ENCODE peak calls at places on chromosomes 1 and 21, in five cellular contexts. One of them, this sample, is unnamed.
A peak's percentile ranks its signal among the peaks of the same experiment; 100 is the strongest.

GRCh38 chr1:67458663-67459062 is 28.5 kb upstream of the SERBP1 start:
- DNase-seq in CD8-positive, alpha-beta T cell: no peak
- DNase-seq in NCI-H1105 treated with DMSO at 0.1 percent for 48 hours: no peak
- DNase-seq in iPS-NIHi11: peak; percentile 50
- DNase-seq in sciatic nerve: no peak
- DNase-seq in this sample: no peak

GRCh38 chr1:171220551-171221175 is 27.6 kb upstream of the FMO1 start:
- DNase-seq in CD8-positive, alpha-beta T cell: no peak
- DNase-seq in NCI-H1105 treated with DMSO at 0.1 percent for 48 hours: no peak
- DNase-seq in iPS-NIHi11: peak; percentile 54
- DNase-seq in sciatic nerve: no peak
- DNase-seq in this sample: no peak

GRCh38 chr1:116208136-116208535 is 96.9 kb downstream of the MAB21L3 start:
- DNase-seq in CD8-positive, alpha-beta T cell: no peak
- DNase-seq in NCI-H1105 treated with DMSO at 0.1 percent for 48 hours: no peak
- DNase-seq in iPS-NIHi11: no peak
- DNase-seq in sciatic nerve: no peak
- DNase-seq in this sample: no peak

GRCh38 chr1:62832276-62832675 is 48.3 kb downstream of the ATG4C start:
- DNase-seq in CD8-positive, alpha-beta T cell: no peak
- DNase-seq in NCI-H1105 treated with DMSO at 0.1 percent for 48 hours: no peak
- DNase-seq in iPS-NIHi11: no peak
- DNase-seq in sciatic nerve: no peak
- DNase-seq in this sample: no peak

GRCh38 chr21:45747802-45748445 is 104.4 kb downstream of the PCBP3 start:
- DNase-seq in CD8-positive, alpha-beta T cell: no peak
- DNase-seq in NCI-H1105 treated with DMSO at 0.1 percent for 48 hours: peak; percentile 74
- DNase-seq in iPS-NIHi11: peak; percentile 60
- DNase-seq in sciatic nerve: no peak
- DNase-seq in this sample: no peak

GRCh38 chr1:180791806-180792205 is 120.9 kb upstream of the KIAA1614 start:
- DNase-seq in CD8-positive, alpha-beta T cell: no peak
- DNase-seq in NCI-H1105 treated with DMSO at 0.1 percent for 48 hours: no peak
- DNase-seq in iPS-NIHi11: no peak
- DNase-seq in sciatic nerve: no peak
- DNase-seq in this sample: no peak

GRCh38 chr1:193221641-193222040 is 35.2 kb upstream of the B3GALT2 start:
- DNase-seq in CD8-positive, alpha-beta T cell: no peak
- DNase-seq in NCI-H1105 treated with DMSO at 0.1 percent for 48 hours: no peak
- DNase-seq in iPS-NIHi11: peak; percentile 13
- DNase-seq in sciatic nerve: no peak
- DNase-seq in this sample: no peak

GRCh38 chr21:30582850-30583249 is 7.3 kb downstream of the KRTAP22-2 start:
- DNase-seq in CD8-positive, alpha-beta T cell: no peak
- DNase-seq in NCI-H1105 treated with DMSO at 0.1 percent for 48 hours: no peak
- DNase-seq in iPS-NIHi11: no peak
- DNase-seq in sciatic nerve: no peak
- DNase-seq in this sample: no peak